ENCODE peak calls at places on chromosomes 3 and 15, in eight cellular contexts. B is astrocyte of the spinal cord, S is cardiac fibroblast, H is ovary, C is fibroblast of lung, X is prostate gland, Q is HCT116, P is NB4. T is an unnamed sample.

GRCh38 chr3:99548674-99549073 is 89.7 kb upstream of the COL8A1 start:
- DNase-seq in B (no peak), S (no peak), H (no peak), C (no peak), X (no peak), Q (no peak), P (no peak), T (no peak)

GRCh38 chr3:13850161-13850945 is 29.5 kb downstream of the WNT7A start:
- DNase-seq in B (no peak), S (no peak), H (no peak), C (peak; percentile 36), X (peak; percentile 12), Q (peak; percentile 77), P (no peak), T (no peak)

GRCh38 chr3:112653209-112653871 is 12.4 kb upstream of the CCDC80 start:
- DNase-seq in B (peak; percentile 97), S (peak; percentile 99), H (no peak), C (peak; percentile 99), X (no peak), Q (no peak), P (no peak), T (no peak)

GRCh38 chr3:13042932-13043275 is 30.3 kb downstream of the IQSEC1 start:
- DNase-seq in B (no peak), S (no peak), H (no peak), C (no peak), X (no peak), Q (no peak), P (no peak), T (no peak)

GRCh38 chr3:154919226-154919625 is 160.9 kb upstream of the MME start:
- DNase-seq in B (no peak), S (no peak), H (no peak), C (no peak), X (no peak), Q (no peak), P (no peak), T (no peak)

GRCh38 chr15:91967935-91968605 is 114.6 kb downstream of the SLCO3A1 start:
- DNase-seq in B (peak; percentile 32), S (no peak), H (no peak), C (peak; percentile 56), X (no peak), Q (no peak), P (no peak), T (no peak)

GRCh38 chr3:30786360-30786759 is 108.1 kb downstream of the GADL1 start:
- DNase-seq in B (no peak), S (no peak), H (no peak), C (no peak), X (no peak), Q (no peak), P (no peak), T (no peak)

GRCh38 chr15:98663045-98663444 is 14.7 kb downstream of the IGF1R start:
- DNase-seq in B (no peak), S (no peak), H (no peak), C (no peak), X (no peak), Q (no peak), P (no peak), T (no peak)

GRCh38 chr3:101848326-101848725 is 988 bp upstream of the NFKBIZ start:
- DNase-seq in B (no peak), S (no peak), H (no peak), C (no peak), X (no peak), Q (no peak), P (no peak), T (no peak)

GRCh38 chr3:33954956-33955355 is 156.5 kb downstream of the PDCD6IP start:
- DNase-seq in B (no peak), S (peak; percentile 23), H (no peak), C (no peak), X (no peak), Q (no peak), P (peak; percentile 53), T (no peak)

GRCh38 chr3:98343647-98344507 is 9.8 kb upstream of the OR5K4 start:
- DNase-seq in B (peak; percentile 5), S (peak; percentile 48), H (no peak), C (no peak), X (no peak), Q (peak; percentile 29), P (peak; percentile 61), T (peak; percentile 17)

GRCh38 chr15:74201656-74202420 is 749 bp downstream of the STRA6 start:
- DNase-seq in B (peak; percentile 94), S (peak; percentile 69), H (no peak), C (peak; percentile 70), X (no peak), Q (no peak), P (no peak), T (no peak)
- H3K4me3 ChIP-seq in B (peak overlapping the region; percentile 33), S (no peak overlapping the region), H (no peak overlapping the region), C (no peak overlapping the region), X (no peak overlapping the region), Q (no peak overlapping the region), P (peak overlapping the region; percentile 28), T (peak overlapping the region; percentile 36)

GRCh38 chr3:120182613-120183524 is 88.6 kb upstream of the GSK3B start:
- DNase-seq in B (peak; percentile 52), S (peak; percentile 76), H (no peak), C (no peak), X (peak; percentile 17), Q (peak; percentile 26), P (peak; percentile 29), T (no peak)
- TF ChIP-seq CTCF in B (peak; percentile 46), S (peak; percentile 37), H (no peak), C (peak; percentile 52), X (no peak), Q (no peak), P (no peak), T (peak; percentile 37)

DNA sequence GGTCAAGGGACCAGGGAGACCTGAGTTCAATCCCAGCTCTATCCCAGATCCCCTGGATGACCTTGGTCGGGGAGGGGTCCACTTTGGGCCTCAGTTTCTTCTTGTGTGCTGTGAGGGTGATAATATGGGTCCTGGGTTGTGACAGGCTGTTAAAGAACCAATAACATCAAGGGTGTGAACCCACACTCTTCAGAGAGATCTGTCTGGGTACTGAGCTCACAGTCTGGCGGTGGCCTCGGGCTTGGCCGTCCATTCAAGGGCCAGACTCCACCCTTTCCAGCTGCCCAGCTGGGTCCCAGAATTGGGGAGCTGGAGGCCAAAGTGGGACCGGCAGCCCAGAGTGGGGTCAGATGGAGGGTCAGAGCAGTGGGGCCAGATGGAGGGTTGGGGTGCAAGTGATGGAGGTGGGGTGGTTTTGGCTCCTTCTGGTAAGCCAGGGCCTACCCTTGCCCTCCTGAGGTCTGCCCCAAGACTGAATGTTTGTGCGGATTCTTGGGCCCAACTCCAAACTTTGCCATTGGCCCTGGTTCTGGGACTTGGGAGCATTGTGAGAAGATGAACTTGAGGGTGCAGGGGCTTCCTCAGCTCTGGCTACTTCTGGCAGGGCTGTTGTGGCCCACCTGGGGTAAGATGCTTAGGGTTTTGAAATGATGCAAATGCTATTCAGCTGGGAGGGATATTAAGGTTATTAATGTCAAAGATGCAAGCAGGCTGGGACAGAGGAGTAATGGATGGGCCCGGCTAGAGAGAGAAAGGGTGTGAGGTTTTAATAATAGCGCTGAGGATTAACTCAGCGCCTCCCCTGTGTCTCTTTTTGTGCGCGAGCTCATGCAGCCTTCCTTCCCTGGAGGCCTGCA is 1.5 kb downstream of the CORO2B start:
- DNase-seq in B (no peak), S (no peak), H (no peak), C (no peak), X (no peak), Q (no peak), P (no peak), T (no peak)
- H3K4me3 ChIP-seq in B (peak overlapping the region; percentile 55), S (peak overlapping the region; percentile 66), H (peak overlapping the region; percentile 67), C (peak overlapping the region; percentile 82), X (no peak overlapping the region), Q (peak overlapping the region; percentile 68), P (no peak overlapping the region), T (peak overlapping the region; percentile 42)

GRCh38 chr3:44077267-44077666 is 164.4 kb upstream of the TOPAZ1 start:
- DNase-seq in B (no peak), S (peak; percentile 32), H (no peak), C (no peak), X (no peak), Q (no peak), P (peak; percentile 5), T (no peak)
- TF ChIP-seq CTCF in B (peak; percentile 22), S (peak; percentile 9), H (no peak), C (peak; percentile 22), X (no peak), Q (no peak), P (no peak), T (peak; percentile 5)

GRCh38 chr15:101497017-101497416 is 7.5 kb upstream of the PCSK6 start:
- DNase-seq in B (no peak), S (no peak), H (no peak), C (no peak), X (no peak), Q (no peak), P (no peak), T (no peak)
- H3K4me3 ChIP-seq in B (no peak overlapping the region), S (no peak overlapping the region), H (no peak overlapping the region), C (no peak overlapping the region), X (no peak overlapping the region), Q (no peak overlapping the region), P (no peak overlapping the region), T (no peak overlapping the region)

GRCh38 chr3:49124991-49125670 is 4.5 kb upstream of the USP19 start:
- DNase-seq in B (no peak), S (no peak), H (no peak), C (peak; percentile 20), X (no peak), Q (no peak), P (peak; percentile 26), T (no peak)
- TF ChIP-seq CTCF in B (peak; percentile 12), S (no peak), H (no peak), C (peak; percentile 2), X (no peak), Q (no peak), P (peak; percentile 39), T (no peak)

GRCh38 chr3:16498130-16498890 is 15.2 kb downstream of the RFTN1 start:
- DNase-seq in B (no peak), S (no peak), H (no peak), C (no peak), X (no peak), Q (no peak), P (no peak), T (no peak)

GRCh38 chr3:16494094-16494493 is 19.4 kb downstream of the RFTN1 start:
- DNase-seq in B (no peak), S (no peak), H (no peak), C (no peak), X (no peak), Q (no peak), P (no peak), T (no peak)

GRCh38 chr3:16496408-16497222 is 16.9 kb downstream of the RFTN1 start:
- DNase-seq in B (no peak), S (peak; percentile 41), H (no peak), C (peak; percentile 36), X (no peak), Q (no peak), P (no peak), T (no peak)

GRCh38 chr3:16494906-16495580 is 18.5 kb downstream of the RFTN1 start:
- DNase-seq in B (no peak), S (no peak), H (no peak), C (peak; percentile 30), X (no peak), Q (no peak), P (no peak), T (no peak)

GRCh38 chr3:16496008-16496407 is 17.5 kb downstream of the RFTN1 start:
- DNase-seq in B (no peak), S (no peak), H (no peak), C (no peak), X (no peak), Q (no peak), P (no peak), T (no peak)
- H3K4me3 ChIP-seq in B (no peak overlapping the region), S (no peak overlapping the region), H (no peak overlapping the region), C (no peak overlapping the region), X (no peak overlapping the region), Q (no peak overlapping the region), P (no peak overlapping the region), T (no peak overlapping the region)

T was measured in HFF-Myc.